ENCODE peak calls at places on chromosomes 3 and 15, in four cellular contexts. R, G, H and T are unnamed samples.

GRCh38 chr15:62164500-62165028 is 521 bp downstream of the C2CD4B start:
- DNase-seq in R (no peak), G (no peak), H (no peak), T (no peak)

GRCh38 chr3:130839815-130840214 is 54.1 kb upstream of the ATP2C1 start:
- DNase-seq in R (no peak), G (no peak), H (no peak), T (no peak)

GRCh38 chr3:14377838-14378169 is 24.6 kb upstream of the SLC6A6 start:
- DNase-seq in R (no peak), G (no peak), H (no peak), T (no peak)

GRCh38 chr3:160804762-160805161 is 48.7 kb downstream of the PPM1L start:
- DNase-seq in R (no peak), G (peak; percentile 1), H (no peak), T (no peak)

GRCh38 chr3:161026612-161027217 is 78.4 kb downstream of the B3GALNT1 start:
- DNase-seq in R (no peak), G (no peak), H (no peak), T (no peak)

GRCh38 chr3:182631183-182632076 is 161.9 kb upstream of the ATP11B start:
- DNase-seq in R (no peak), G (no peak), H (no peak), T (no peak)

GRCh38 chr3:36166477-36166876 is 213.8 kb upstream of the STAC start:
- DNase-seq in R (no peak), G (peak; percentile 58), H (peak; percentile 59), T (peak; percentile 22)

GRCh38 chr3:188164248-188164687 is 10.3 kb downstream of the LPP start:
- DNase-seq in R (no peak), G (no peak), H (no peak), T (no peak)

GRCh38 chr3:72065872-72066641 is 281.1 kb upstream of the PROK2 start:
- DNase-seq in R (no peak), G (no peak), H (no peak), T (no peak)

GRCh38 chr15:93040288-93041158 is 48.5 kb downstream of the RGMA start:
- DNase-seq in R (no peak), G (no peak), H (no peak), T (no peak)

GRCh38 chr3:155352900-155353490 is 59.5 kb upstream of the STRIT1 start:
- DNase-seq in R (no peak), G (peak; percentile 34), H (no peak), T (peak; percentile 12)

GRCh38 chr3:117706731-117707130 is 997.2 kb downstream of the TUSC7 start:
- DNase-seq in R (no peak), G (peak; percentile 16), H (no peak), T (no peak)

GRCh38 chr3:64530434-64531049 is 157.3 kb downstream of the ADAMTS9 start:
- DNase-seq in R (no peak), G (peak; percentile 58), H (peak; percentile 12), T (peak; percentile 20)

GRCh38 chr3:155428558-155428957 is 135.1 kb upstream of the STRIT1 start:
- DNase-seq in R (no peak), G (no peak), H (peak; percentile 92), T (no peak)

GRCh38 chr3:5692446-5692845 is 504.9 kb downstream of the EDEM1 start:
- DNase-seq in R (no peak), G (no peak), H (no peak), T (no peak)

GRCh38 chr3:35439626-35440025 is 199.7 kb upstream of the ARPP21 start:
- DNase-seq in R (no peak), G (no peak), H (no peak), T (no peak)